ENCODE peak calls at places on chromosomes 3 and 15, in eight cellular contexts. M is body of pancreas, Y is foreskin fibroblast, L is HL-60, F is RWPE1, H is lung, P is heart left ventricle, Z is psoas muscle. U is an unnamed sample.
A peak's percentile ranks its signal among the peaks of the same experiment; 100 is the strongest.

GRCh38 chr3:123766195-123767019 is 117.7 kb downstream of the MYLK start:
- DNase-seq in H (no peak), L (no peak), M (no peak), F (no peak), Y (no peak), P (no peak), Z (no peak), U (no peak)

GRCh38 chr3:196694202-196694638 is 17.8 kb downstream of the CEP19 start:
- DNase-seq in P (no peak), Y (no peak), H (no peak), Z (no peak), M (no peak), L (no peak), F (peak; percentile 26), U (no peak)

GRCh38 chr15:98953950-98954349 is 53.6 kb downstream of the PGPEP1L start:
- DNase-seq in H (no peak), F (no peak), M (no peak), P (no peak), L (no peak), Y (no peak), Z (no peak), U (no peak)

GRCh38 chr3:32506466-32506865 is 3.8 kb upstream of the CMTM6 start:
- DNase-seq in L (no peak), F (no peak), H (no peak), M (no peak), Z (no peak), P (no peak), Y (no peak), U (no peak)

GRCh38 chr15:31236184-31237041 is 90.2 kb upstream of the KLF13 start:
- DNase-seq in L (no peak), F (peak; percentile 91), Y (peak; percentile 93), H (peak; percentile 74), M (peak; percentile 59), Z (peak; percentile 53), P (peak; percentile 83), U (no peak)

GRCh38 chr15:33064878-33065277 is 129.6 kb downstream of the FMN1 start:
- DNase-seq in P (no peak), L (no peak), Z (no peak), F (no peak), H (no peak), M (no peak), Y (peak; percentile 64), U (no peak)

GRCh38 chr3:157494581-157495281 is 8.5 kb downstream of the VEPH1 start:
- DNase-seq in P (no peak), Y (no peak), F (no peak), Z (no peak), L (no peak), H (no peak), M (no peak), U (no peak)

GRCh38 chr3:20511863-20512262 is 325.9 kb upstream of the SGO1 start:
- DNase-seq in P (no peak), Y (peak; percentile 57), M (no peak), Z (no peak), L (peak; percentile 10), F (peak; percentile 4), H (no peak), U (peak; percentile 8)

GRCh38 chr3:123324880-123325765 is 123.4 kb downstream of the SEC22A start:
- DNase-seq in L (no peak), P (peak; percentile 59), H (no peak), M (no peak), F (no peak), Y (no peak), Z (no peak), U (no peak)

GRCh38 chr15:91882858-91883586 is 29.5 kb downstream of the SLCO3A1 start:
- DNase-seq in Z (peak; percentile 34), F (no peak), P (peak; percentile 69), M (no peak), Y (no peak), L (no peak), H (no peak), U (no peak)

GRCh38 chr15:58453931-58454793 is 22.4 kb downstream of the LIPC start:
- DNase-seq in Y (no peak), Z (no peak), H (no peak), M (no peak), L (peak; percentile 57), F (no peak), P (no peak), U (no peak)

GRCh38 chr15:40918799-40919392 is 10.2 kb upstream of the DLL4 start:
- DNase-seq in M (no peak), H (no peak), Z (no peak), L (no peak), Y (no peak), P (peak; percentile 59), F (no peak), U (no peak)

GRCh38 chr15:71705151-71705550 is 105.2 kb upstream of the NR2E3 start:
- DNase-seq in M (no peak), Z (no peak), L (no peak), H (no peak), F (no peak), P (no peak), Y (peak; percentile 41), U (no peak)

GRCh38 chr3:184005981-184006507 is 11.6 kb downstream of the ABCC5 start:
- DNase-seq in L (peak; percentile 69), Z (peak; percentile 68), M (peak; percentile 76), Y (no peak), P (peak; percentile 35), F (peak; percentile 94), H (peak; percentile 81), U (no peak)

GRCh38 chr15:70636540-70637165 is 126.7 kb downstream of the UACA start:
- DNase-seq in P (no peak), H (no peak), F (no peak), Y (no peak), Z (no peak), M (no peak), L (peak; percentile 92), U (no peak)

GRCh38 chr15:63492541-63493077 is 11.8 kb upstream of the USP3 start:
- DNase-seq in L (no peak), Z (no peak), P (no peak), Y (peak; percentile 69), F (no peak), M (no peak), H (no peak), U (no peak)

GRCh38 chr3:140170612-140171011 is 235.6 kb downstream of the CLSTN2 start:
- DNase-seq in Z (no peak), P (no peak), F (no peak), H (no peak), M (no peak), L (no peak), Y (no peak), U (no peak)

GRCh38 chr15:73746883-73747282 is 6.3 kb downstream of the INSYN1 start:
- DNase-seq in H (no peak), Y (no peak), F (no peak), L (no peak), P (no peak), M (no peak), Z (no peak), U (no peak)

GRCh38 chr15:74036271-74037170 is 42.0 kb downstream of the PML start:
- DNase-seq in P (peak; percentile 61), L (peak; percentile 10), H (no peak), Y (peak; percentile 56), F (peak; percentile 55), M (peak; percentile 46), Z (no peak), U (peak; percentile 72)

DNA sequence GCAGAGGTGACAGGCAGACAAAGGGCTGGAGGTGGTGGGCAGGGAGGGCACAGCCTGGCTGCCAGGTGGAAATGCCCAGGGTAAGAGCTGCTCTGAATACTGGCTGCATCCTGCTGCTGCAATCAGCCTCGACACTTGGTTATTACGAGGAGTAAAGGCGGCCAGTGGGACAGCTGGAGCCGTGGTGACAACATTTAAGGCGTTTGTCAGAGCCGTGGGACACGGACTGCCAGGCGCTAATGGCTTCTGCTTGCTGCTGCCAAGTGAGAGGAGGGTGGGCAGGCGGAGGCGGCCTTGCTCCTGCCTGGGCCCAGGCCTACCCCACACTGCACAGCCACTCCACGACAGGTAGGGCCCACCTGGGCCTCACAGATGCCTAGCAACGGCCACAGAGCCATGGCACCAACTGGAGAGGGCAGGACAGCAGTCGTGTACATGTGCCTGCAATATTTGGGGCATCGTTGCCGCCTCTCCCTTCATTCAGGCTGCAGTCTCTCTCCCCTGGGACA is 49.2 kb upstream of the TMEM115 start:
- DNase-seq in Y (no peak), L (no peak), F (no peak), H (no peak), Z (no peak), P (no peak), M (no peak), U (no peak)
- TF ChIP-seq CTCF in Y (no peak), L (no peak), F (no peak), H (no peak), Z (no peak), P (no peak), M (no peak), U (no peak)

DNA sequence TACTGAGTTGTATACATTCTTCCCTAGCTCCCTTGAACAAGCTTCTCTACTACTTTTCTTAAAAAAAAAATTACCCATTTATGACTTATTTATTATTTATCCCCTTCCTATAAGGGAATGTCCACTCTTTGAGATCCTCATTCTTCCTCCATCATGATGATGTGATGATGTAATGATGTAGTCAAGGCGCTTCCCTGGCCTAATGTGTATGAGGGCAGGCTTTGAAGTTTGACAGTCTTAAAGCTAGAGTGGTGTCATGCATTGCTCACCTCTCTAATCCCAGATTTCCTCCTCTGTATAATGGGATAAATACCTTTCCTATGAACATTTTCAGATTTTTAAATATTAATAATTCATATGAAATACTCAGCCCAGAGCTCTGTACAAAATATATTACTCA is 486.0 kb upstream of the TPRG1 start:
- DNase-seq in P (no peak), L (no peak), Z (no peak), Y (no peak), H (no peak), F (no peak), M (no peak), U (no peak)
- TF ChIP-seq CTCF in P (no peak), L (no peak), Z (no peak), Y (no peak), H (no peak), F (no peak), M (no peak), U (no peak)

DNA sequence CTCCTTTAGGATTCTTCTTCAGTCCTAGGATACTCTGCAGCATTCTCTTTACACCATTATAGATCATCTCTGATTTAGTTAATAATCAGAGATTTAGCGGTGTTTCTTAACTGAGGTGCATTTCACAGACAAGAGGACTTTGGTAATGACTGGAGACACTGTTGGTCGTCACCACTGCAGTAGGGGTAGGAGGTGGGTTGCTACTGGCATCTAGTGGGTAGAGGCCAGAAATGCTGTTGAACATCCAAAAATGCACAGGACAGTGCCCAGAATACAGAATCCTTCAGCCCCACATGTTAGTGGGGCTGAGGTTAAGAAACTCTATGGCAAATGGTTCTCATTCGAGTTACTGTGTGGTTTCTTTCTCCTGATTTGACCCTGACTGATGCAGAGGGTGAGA is 80.4 kb upstream of the LMCD1 start:
- DNase-seq in H (no peak), P (no peak), Y (no peak), M (no peak), L (no peak), F (no peak), Z (no peak), U (no peak)
- TF ChIP-seq CTCF in H (no peak), P (no peak), Y (no peak), M (no peak), L (no peak), F (no peak), Z (no peak), U (no peak)

GRCh38 chr15:100650685-100651084 is 48.3 kb downstream of the ASB7 start:
- DNase-seq in H (no peak), L (no peak), M (no peak), Z (no peak), Y (no peak), F (peak; percentile 47), P (no peak), U (no peak)
- TF ChIP-seq CTCF in H (no peak), L (no peak), M (peak; percentile 6), Z (no peak), Y (no peak), F (peak; percentile 54), P (no peak), U (no peak)

GRCh38 chr3:150760431-150761200 is 2.4 kb downstream of the SIAH2 start:
- DNase-seq in Y (no peak), M (no peak), Z (no peak), P (no peak), F (no peak), H (no peak), L (no peak), U (no peak)
- TF ChIP-seq CTCF in Y (no peak), M (no peak), Z (no peak), P (no peak), F (no peak), H (no peak), L (no peak), U (no peak)

U was measured in nephron progenitor cell.